ENCODE peak calls at places on chromosome 6, in nine cellular contexts. V is adipocyte; Y is MM.1S; U is ovary; B is esophagus squamous epithelium; T is CD8-positive, alpha-beta T cell; G is body of pancreas; E is sigmoid colon; N is tibial artery. W is an unnamed sample. For H3K4me1, the result is how much of the 10 kb centered on the place peaks cover.

GRCh38 chr6:161481786-161482516 is 208.1 kb upstream of the AGPAT4 start:
- DNase-seq in V (peak), Y (no peak), U (no peak), B (no peak), T (no peak), G (peak), E (no peak), N (no peak), W (no peak)

GRCh38 chr6:7115452-7116223 is 7.9 kb downstream of the RREB1 start:
- DNase-seq in V (no peak), Y (no peak), U (no peak), B (no peak), T (no peak), G (no peak), E (no peak), N (no peak), W (no peak)

GRCh38 chr6:152273002-152273401 is 364.2 kb downstream of the SYNE1 start:
- DNase-seq in V (peak), Y (no peak), U (no peak), B (no peak), T (no peak), G (no peak), E (no peak), N (no peak), W (peak)

GRCh38 chr6:151962246-151962846 is 154.9 kb downstream of the ESR1 start:
- DNase-seq in V (peak), Y (no peak), U (no peak), B (no peak), T (no peak), G (no peak), E (no peak), N (no peak), W (peak)

GRCh38 chr6:44472250-44472945 is 84.9 kb downstream of the CDC5L start:
- DNase-seq in V (no peak), Y (no peak), U (no peak), B (no peak), T (no peak), G (no peak), E (no peak), N (no peak), W (no peak)

GRCh38 chr6:20542927-20543602 is 8.8 kb downstream of the CDKAL1 start:
- DNase-seq in V (peak), Y (peak), U (no peak), B (no peak), T (no peak), G (no peak), E (no peak), N (no peak), W (peak)

GRCh38 chr6:71252960-71253359 is 35.7 kb upstream of the OGFRL1 start:
- DNase-seq in V (no peak), Y (no peak), U (no peak), B (no peak), T (no peak), G (no peak), E (no peak), N (no peak), W (no peak)

GRCh38 chr6:158085261-158086053 is 82.6 kb downstream of the SERAC1 start:
- DNase-seq in V (no peak), Y (no peak), U (no peak), B (no peak), T (no peak), G (no peak), E (no peak), N (no peak), W (no peak)

GRCh38 chr6:132819405-132820145 is 5.2 kb downstream of the RPS12 start:
- DNase-seq in V (no peak), Y (no peak), U (no peak), B (no peak), T (no peak), G (no peak), E (no peak), N (no peak), W (peak)

GRCh38 chr6:30836957-30837356 is 47.4 kb upstream of the DDR1 start:
- DNase-seq in V (peak), Y (no peak), U (no peak), B (no peak), T (no peak), G (no peak), E (no peak), N (no peak), W (no peak)

GRCh38 chr6:69871107-69871506 is 4.8 kb downstream of the COL19A1 start:
- DNase-seq in V (no peak), Y (no peak), U (no peak), B (no peak), T (no peak), G (no peak), E (no peak), N (no peak), W (no peak)

GRCh38 chr6:7899046-7899888 is 11.3 kb downstream of the TXNDC5 start:
- DNase-seq in V (no peak), Y (peak), U (no peak), B (no peak), T (no peak), G (no peak), E (no peak), N (no peak), W (no peak)

GRCh38 chr6:100446115-100446921 is 18.4 kb downstream of the SIM1 start:
- DNase-seq in V (no peak), Y (no peak), U (no peak), B (no peak), T (no peak), G (peak), E (no peak), N (no peak), W (no peak)

GRCh38 chr6:138795809-138796469 is at the start of gene ECT2L:
- DNase-seq in V (peak), Y (no peak), U (peak), B (no peak), T (no peak), G (peak), E (peak), N (peak), W (peak)

GRCh38 chr6:90835584-90836212 is 248.8 kb upstream of the MAP3K7 start:
- DNase-seq in V (no peak), Y (no peak), U (no peak), B (no peak), T (no peak), G (peak), E (no peak), N (no peak), W (no peak)

GRCh38 chr6:6840831-6841263 is 252.3 kb downstream of the LY86 start:
- DNase-seq in V (no peak), Y (no peak), U (no peak), B (no peak), T (no peak), G (no peak), E (no peak), N (no peak), W (no peak)

GRCh38 chr6:170096803-170097504 is 193.9 kb downstream of the DLL1 start:
- DNase-seq in V (no peak), Y (no peak), U (no peak), B (no peak), T (no peak), G (no peak), E (no peak), N (peak), W (no peak)

GRCh38 chr6:147579667-147580066 is 71.2 kb downstream of the SAMD5 start:
- DNase-seq in V (peak), Y (no peak), U (no peak), B (no peak), T (no peak), G (no peak), E (no peak), N (no peak), W (peak)

GRCh38 chr6:158060447-158061360 is 79.0 kb downstream of the SYNJ2 start:
- DNase-seq in V (peak), Y (no peak), U (peak), B (peak), T (no peak), G (peak), E (peak), N (peak), W (peak)

GRCh38 chr6:113750148-113750547 is 107.0 kb upstream of the MARCKS start:
- DNase-seq in V (no peak), Y (no peak), U (no peak), B (no peak), T (no peak), G (no peak), E (no peak), N (no peak), W (no peak)

GRCh38 chr6:64376394-64376793 is 740.8 kb downstream of the PHF3 start:
- DNase-seq in V (no peak), Y (no peak), U (no peak), B (no peak), T (no peak), G (no peak), E (no peak), N (no peak), W (no peak)

GRCh38 chr6:108732101-108732870 is 115.9 kb upstream of the ARMC2 start:
- DNase-seq in V (no peak), Y (no peak), U (no peak), B (no peak), T (no peak), G (no peak), E (no peak), N (no peak), W (peak)

GRCh38 chr6:79971195-79971594 is 23.8 kb upstream of the ELOVL4 start:
- DNase-seq in V (no peak), Y (no peak), U (no peak), B (no peak), T (no peak), G (no peak), E (no peak), N (no peak), W (no peak)

GRCh38 chr6:10463491-10464481 is 48.9 kb upstream of the TFAP2A start:
- DNase-seq in V (no peak), Y (no peak), U (no peak), B (no peak), T (no peak), G (no peak), E (no peak), N (no peak), W (no peak)

GRCh38 chr6:169785566-169785965 is 34.1 kb downstream of the ERMARD start:
- DNase-seq in V (no peak), Y (no peak), U (no peak), B (no peak), T (no peak), G (no peak), E (no peak), N (peak), W (no peak)

GRCh38 chr6:83215131-83216047 is 22.2 kb downstream of the RWDD2A start:
- DNase-seq in V (peak), Y (peak), U (peak), B (no peak), T (peak), G (peak), E (peak), N (peak), W (peak)

DNA sequence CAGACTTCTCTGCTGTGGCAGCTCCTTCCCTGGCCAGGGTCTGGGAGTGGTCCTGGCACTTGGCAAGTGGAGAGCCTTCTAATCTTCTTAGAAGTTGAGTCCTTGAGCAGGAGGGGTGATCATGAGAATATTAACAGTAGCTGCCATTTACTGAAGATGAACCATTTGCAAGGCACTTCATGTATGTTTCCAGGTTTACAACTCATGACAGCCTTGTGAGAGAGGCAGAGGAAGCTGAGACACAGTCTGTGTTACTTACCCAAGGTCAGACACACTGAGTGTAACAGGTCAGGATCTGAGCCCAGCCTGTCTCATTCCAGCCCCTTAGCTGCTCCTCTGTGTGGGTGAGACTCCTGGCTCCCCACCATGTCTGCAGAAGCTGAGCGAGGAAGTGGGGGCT is 45.5 kb upstream of the SRF start:
- DNase-seq in V (peak), Y (no peak), U (no peak), B (no peak), T (no peak), G (no peak), E (no peak), N (no peak), W (no peak)
- H3K4me1 ChIP-seq in V (half or more), Y (under half), U (under half), B (under half), T (under half), G (under half), E (under half), N (under half), W (half or more)

DNA sequence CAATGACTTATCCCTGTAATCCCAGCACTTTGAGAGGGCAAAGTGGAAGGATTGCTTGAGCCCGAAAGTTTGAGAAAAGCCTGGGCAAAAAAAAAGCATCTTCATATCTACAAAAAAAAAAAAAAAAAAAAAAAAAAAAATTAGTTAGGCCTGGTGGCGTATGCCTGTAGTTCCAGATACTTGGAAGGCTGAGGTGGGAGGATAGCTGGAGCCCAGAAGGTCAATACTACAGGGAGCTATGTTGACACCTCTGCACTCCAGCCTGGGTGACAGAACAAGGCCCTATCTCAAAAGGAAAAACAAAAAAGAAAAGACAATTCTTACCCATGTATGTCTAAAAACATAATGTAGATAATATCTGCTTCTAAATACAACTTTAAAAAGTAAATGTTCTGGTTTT is 27.2 kb downstream of the CRISP1 start:
- DNase-seq in V (no peak), Y (no peak), U (no peak), B (no peak), T (no peak), G (no peak), E (no peak), N (no peak), W (no peak)
- H3K4me3 ChIP-seq in V (no peak), Y (no peak), U (no peak), B (no peak), T (no peak), G (no peak), E (no peak), N (no peak), W (no peak)

GRCh38 chr6:14713966-14714631 is 531.8 kb upstream of the JARID2 start:
- DNase-seq in V (no peak), Y (no peak), U (no peak), B (no peak), T (no peak), G (no peak), E (no peak), N (no peak), W (no peak)

GRCh38 chr6:14720411-14721102 is 525.3 kb upstream of the JARID2 start:
- DNase-seq in V (no peak), Y (no peak), U (no peak), B (no peak), T (no peak), G (no peak), E (no peak), N (no peak), W (no peak)

GRCh38 chr6:14719273-14719672 is 526.6 kb upstream of the JARID2 start:
- DNase-seq in V (no peak), Y (no peak), U (no peak), B (no peak), T (no peak), G (no peak), E (no peak), N (no peak), W (no peak)

GRCh38 chr6:14716499-14717146 is 529.2 kb upstream of the JARID2 start:
- DNase-seq in V (no peak), Y (no peak), U (no peak), B (no peak), T (no peak), G (no peak), E (no peak), N (no peak), W (peak)

DNA sequence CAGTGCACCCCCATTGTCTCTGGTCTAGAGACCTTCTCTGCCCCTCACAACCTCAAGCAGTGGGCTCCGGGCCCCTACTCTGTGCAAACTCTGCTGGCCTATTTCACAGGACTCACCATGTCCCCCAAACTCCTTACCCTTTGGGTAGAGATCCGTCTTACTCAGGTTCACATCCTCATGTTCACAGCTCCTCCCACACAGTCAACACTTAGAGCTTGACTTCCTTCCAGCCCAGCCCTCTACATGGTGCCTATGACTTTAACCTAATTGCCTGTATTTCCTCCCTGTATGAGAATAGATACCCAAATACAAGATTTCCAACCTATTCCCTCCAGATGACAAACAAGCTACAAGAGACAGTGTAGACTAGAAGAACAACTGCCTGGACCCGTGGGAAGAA is 528.6 kb upstream of the JARID2 start:
- DNase-seq in V (no peak), Y (no peak), U (no peak), B (no peak), T (no peak), G (no peak), E (no peak), N (no peak), W (no peak)
- H3K4me1 ChIP-seq in V (under half), Y (under half), U (under half), B (under half), T (under half), G (under half), E (under half), N (under half), W (under half)

GRCh38 chr6:16236648-16237199 is 1.7 kb upstream of the GMPR start:
- DNase-seq in V (peak), Y (peak), U (no peak), B (no peak), T (no peak), G (peak), E (peak), N (no peak), W (peak)
- H3K4me3 ChIP-seq in V (peak), Y (peak), U (peak), B (no peak), T (no peak), G (no peak), E (no peak), N (peak), W (no peak)

DNA sequence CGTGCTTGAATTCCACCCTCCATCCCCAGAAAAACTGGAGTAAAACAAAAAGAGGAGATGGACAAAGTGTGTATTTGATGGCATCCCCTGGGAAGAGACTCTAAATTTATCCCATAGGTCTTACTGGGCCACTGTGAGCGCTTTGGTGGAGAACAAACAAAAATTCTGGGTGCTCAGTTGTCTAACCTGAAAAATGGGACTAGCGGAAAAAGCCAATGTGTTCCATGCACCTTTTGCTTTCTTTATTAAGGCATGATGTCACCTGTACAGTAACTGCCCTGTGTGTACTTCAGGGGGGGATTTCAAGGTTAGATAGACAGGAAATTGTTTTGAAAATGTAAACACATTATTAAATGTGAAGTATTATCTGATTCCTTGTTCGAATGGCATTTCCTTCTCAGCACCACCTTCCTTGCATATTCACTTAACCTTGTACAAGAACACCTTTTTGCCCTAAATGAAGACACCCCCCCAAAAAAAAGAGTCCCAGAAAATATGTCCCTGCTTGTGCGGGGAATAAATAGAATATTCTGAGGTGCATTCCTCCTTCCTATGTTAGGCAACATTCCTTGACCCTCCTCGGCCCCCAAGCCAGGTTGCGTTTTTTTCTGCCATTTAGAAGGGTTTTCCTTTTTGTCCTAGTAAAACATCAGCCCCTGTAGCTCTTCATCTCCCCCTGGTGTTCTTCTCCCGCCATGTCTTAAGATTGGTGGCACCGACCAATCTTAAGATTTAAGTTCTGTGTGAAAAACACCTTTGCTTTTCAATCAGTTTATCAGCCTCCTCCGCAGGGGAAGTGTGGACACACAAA is 1.1 kb upstream of the EDN1 start:
- DNase-seq in V (peak), Y (peak), U (peak), B (no peak), T (peak), G (peak), E (no peak), N (no peak), W (peak)
- H3K4me1 ChIP-seq in V (under half), Y (under half), U (under half), B (under half), T (under half), G (under half), E (under half), N (under half), W (under half)

DNA sequence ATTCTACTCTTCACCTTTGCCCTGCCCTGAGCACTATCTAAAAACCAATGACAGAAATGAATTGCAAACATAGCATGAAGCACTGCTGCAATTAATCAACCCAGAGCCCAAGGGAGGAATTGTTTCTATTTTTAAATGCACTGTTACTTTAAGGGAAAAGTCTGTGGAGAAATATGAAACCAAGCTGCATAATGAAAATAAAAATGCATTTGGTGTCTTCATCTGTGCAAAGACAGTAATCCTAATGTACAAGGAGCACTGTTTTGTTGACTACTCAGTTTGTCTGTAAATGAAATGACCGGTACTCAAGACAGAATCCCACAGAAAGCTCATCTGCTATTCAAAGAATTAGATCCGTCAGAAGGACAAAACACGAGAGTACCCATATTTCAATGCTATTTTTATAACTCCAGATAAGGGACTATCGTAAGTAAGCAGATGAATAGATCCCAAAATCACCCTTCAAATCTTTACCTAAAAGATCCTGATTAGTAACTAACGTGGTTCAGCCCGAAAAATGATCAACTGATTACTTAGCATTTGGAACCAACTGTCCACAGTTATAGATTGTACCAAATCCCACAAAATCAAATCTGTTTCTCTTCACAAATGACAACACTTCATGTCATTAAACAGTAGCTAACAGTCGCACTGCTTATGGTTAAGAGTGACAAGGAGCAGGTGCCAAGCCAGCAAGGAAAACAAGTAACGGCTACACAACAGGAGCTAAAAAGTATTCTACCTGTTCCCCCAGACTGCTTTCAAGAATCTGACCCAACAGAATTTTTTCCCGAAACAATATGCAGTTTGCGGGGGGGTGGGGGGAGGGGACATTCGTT is 2.4 kb downstream of the KIF13A start:
- DNase-seq in V (peak), Y (no peak), U (no peak), B (no peak), T (no peak), G (no peak), E (no peak), N (no peak), W (peak)
- H3K4me3 ChIP-seq in V (peak), Y (no peak), U (peak), B (no peak), T (no peak), G (no peak), E (peak), N (peak), W (peak)

W was measured in mammary epithelial cell.